ENCODE peak calls at places on chromosomes 7 and 10, in ten cellular contexts. L, Q, E, K, P, Z, V, D, W and O are unnamed samples.

GRCh38 chr7:40220421-40220911 is 85.7 kb downstream of the SUGCT start:
- DNase-seq in L (no peak), E (peak; percentile 78), Q (no peak), P (peak; percentile 28), W (no peak), D (no peak), V (no peak), K (no peak), Z (no peak), O (no peak)

GRCh38 chr7:16548428-16548827 is 21.8 kb downstream of the LRRC72 start:
- DNase-seq in L (no peak), W (no peak), D (no peak), P (no peak), E (no peak), K (no peak), V (no peak), Z (no peak), Q (no peak), O (no peak)

GRCh38 chr10:96450514-96451207 is 63.1 kb downstream of the TLL2 start:
- DNase-seq in L (no peak), P (no peak), Z (peak; percentile 88), W (no peak), Q (no peak), K (peak; percentile 82), V (no peak), E (no peak), D (no peak), O (no peak)

GRCh38 chr7:30655096-30655970 is 26.9 kb downstream of the CRHR2 start:
- DNase-seq in V (no peak), D (no peak), Q (no peak), P (no peak), Z (no peak), L (no peak), W (no peak), K (no peak), E (no peak), O (no peak)

GRCh38 chr10:105187243-105187642 is 546.2 kb downstream of the SORCS3 start:
- DNase-seq in D (no peak), W (no peak), K (no peak), Z (no peak), P (no peak), E (peak; percentile 8), Q (no peak), V (no peak), L (no peak), O (no peak)

GRCh38 chr7:46776790-46777189 is 805.1 kb downstream of the TNS3 start:
- DNase-seq in E (peak; percentile 47), D (no peak), Z (no peak), K (no peak), Q (no peak), W (no peak), P (no peak), L (no peak), V (no peak), O (no peak)

GRCh38 chr7:14125998-14126397 is 136.5 kb upstream of the ETV1 start:
- DNase-seq in D (no peak), P (no peak), Q (no peak), Z (no peak), K (peak; percentile 5), E (peak; percentile 55), W (no peak), V (no peak), L (no peak), O (no peak)

GRCh38 chr10:110706690-110707098 is 62.6 kb downstream of the RBM20 start:
- DNase-seq in P (peak; percentile 76), V (no peak), D (no peak), Q (no peak), E (peak; percentile 92), L (no peak), Z (no peak), W (no peak), K (no peak), O (no peak)

GRCh38 chr10:634256-634655 is 55.2 kb downstream of the DIP2C start:
- DNase-seq in L (no peak), Q (no peak), E (no peak), D (no peak), W (no peak), P (no peak), V (no peak), Z (no peak), K (no peak), O (no peak)

GRCh38 chr7:91083855-91084644 is 180.2 kb upstream of the FZD1 start:
- DNase-seq in V (no peak), Q (no peak), K (no peak), Z (no peak), W (no peak), D (no peak), E (peak; percentile 26), L (peak; percentile 72), P (no peak), O (no peak)

GRCh38 chr10:11170993-11171416 is 153.3 kb downstream of the CELF2 start:
- DNase-seq in Z (no peak), W (no peak), E (no peak), V (no peak), K (no peak), P (no peak), D (no peak), L (no peak), Q (no peak), O (no peak)

GRCh38 chr10:106816318-106817085 is 348.0 kb downstream of the SORCS1 start:
- DNase-seq in P (no peak), D (no peak), L (no peak), Z (no peak), V (no peak), K (no peak), W (no peak), E (no peak), Q (peak; percentile 76), O (no peak)

GRCh38 chr7:90645784-90646183 is 49.7 kb downstream of the CDK14 start:
- DNase-seq in E (peak; percentile 14), W (no peak), P (no peak), V (no peak), Z (no peak), D (no peak), L (no peak), Q (no peak), K (no peak), O (no peak)

GRCh38 chr7:93923291-93923690 is 1.8 kb downstream of the GNG11 start:
- DNase-seq in Q (no peak), E (no peak), D (no peak), V (no peak), Z (no peak), K (no peak), W (no peak), P (no peak), L (no peak), O (no peak)

GRCh38 chr10:110304394-110304779 is 333 bp downstream of the SMNDC1 start:
- DNase-seq in P (no peak), D (no peak), E (peak; percentile 19), K (no peak), Q (no peak), L (no peak), W (peak; percentile 37), V (no peak), Z (no peak), O (no peak)

GRCh38 chr10:646118-646524 is 43.3 kb downstream of the DIP2C start:
- DNase-seq in Z (no peak), P (no peak), D (no peak), K (peak; percentile 71), V (no peak), Q (no peak), E (no peak), L (no peak), W (no peak), O (no peak)

GRCh38 chr10:42976353-42977031 is 100.4 kb upstream of the RET start:
- DNase-seq in V (no peak), D (no peak), E (no peak), K (no peak), W (no peak), P (no peak), Z (no peak), Q (peak; percentile 11), L (no peak), O (no peak)

GRCh38 chr7:26492816-26493215 is 201.2 kb downstream of the SNX10 start:
- DNase-seq in K (no peak), P (no peak), V (no peak), L (no peak), W (no peak), E (no peak), Z (no peak), D (no peak), Q (no peak), O (no peak)

GRCh38 chr10:70176441-70176840 is 6.1 kb upstream of the SAR1A start:
- DNase-seq in Q (no peak), Z (no peak), W (no peak), K (no peak), D (no peak), P (no peak), V (no peak), E (no peak), L (no peak), O (no peak)

GRCh38 chr7:39847227-39847626 is 102.8 kb upstream of the CDK13 start:
- DNase-seq in E (no peak), K (no peak), Z (no peak), Q (no peak), W (no peak), D (no peak), V (no peak), L (no peak), P (no peak), O (no peak)